ENCODE peak calls at places on chromosomes 16 and 17, in four cellular contexts. One of them, this sample, is unnamed.

GRCh38 chr17:9240659-9241370 is 219.5 kb downstream of the NTN1 start:
- DNase-seq in adrenal gland: peak
- DNase-seq in body of pancreas: peak
- DNase-seq in IMR-90: peak
- DNase-seq in this sample: no peak

GRCh38 chr17:65121916-65122821 is 15.0 kb upstream of the RGS9 start:
- DNase-seq in body of pancreas: no peak
- DNase-seq in IMR-90: no peak
- DNase-seq in adrenal gland: no peak
- DNase-seq in this sample: no peak

GRCh38 chr16:471353-472198 is 46.1 kb downstream of the RAB11FIP3 start:
- DNase-seq in body of pancreas: no peak
- DNase-seq in adrenal gland: no peak
- DNase-seq in IMR-90: peak
- DNase-seq in this sample: peak

GRCh38 chr17:44591223-44591622 is 33.9 kb downstream of the FZD2 start:
- DNase-seq in adrenal gland: no peak
- DNase-seq in IMR-90: peak
- DNase-seq in body of pancreas: no peak
- DNase-seq in this sample: no peak

GRCh38 chr16:85607796-85608514 is 5.2 kb upstream of the GSE1 start:
- DNase-seq in adrenal gland: no peak
- DNase-seq in body of pancreas: no peak
- DNase-seq in IMR-90: no peak
- DNase-seq in this sample: no peak

GRCh38 chr17:10730956-10731879 is 1.4 kb upstream of the TMEM220 start:
- DNase-seq in IMR-90: no peak
- DNase-seq in body of pancreas: no peak
- DNase-seq in adrenal gland: no peak
- DNase-seq in this sample: no peak

GRCh38 chr17:588519-588918 is 126.1 kb downstream of the VPS53 start:
- DNase-seq in IMR-90: no peak
- DNase-seq in adrenal gland: peak
- DNase-seq in body of pancreas: peak
- DNase-seq in this sample: no peak

GRCh38 chr17:22704674-22705073 is 1012.4 kb downstream of the KCNJ18 start:
- DNase-seq in body of pancreas: no peak
- DNase-seq in IMR-90: no peak
- DNase-seq in adrenal gland: no peak
- DNase-seq in this sample: no peak

GRCh38 chr16:54098247-54098646 is 188.3 kb downstream of the IRX3 start:
- DNase-seq in adrenal gland: no peak
- DNase-seq in IMR-90: no peak
- DNase-seq in body of pancreas: no peak
- DNase-seq in this sample: no peak

GRCh38 chr17:15289285-15290185 is 24.4 kb upstream of the PMP22 start:
- DNase-seq in body of pancreas: no peak
- DNase-seq in IMR-90: peak
- DNase-seq in adrenal gland: no peak
- DNase-seq in this sample: no peak

GRCh38 chr16:66508261-66508913 is 41.5 kb downstream of the TK2 start:
- DNase-seq in adrenal gland: no peak
- DNase-seq in body of pancreas: peak
- DNase-seq in IMR-90: no peak
- DNase-seq in this sample: no peak

GRCh38 chr16:82583415-82583814 is 43.4 kb upstream of the CDH13 start:
- DNase-seq in IMR-90: peak
- DNase-seq in adrenal gland: no peak
- DNase-seq in body of pancreas: no peak
- DNase-seq in this sample: no peak

GRCh38 chr16:56910654-56911539 is 21.0 kb upstream of the HERPUD1 start:
- DNase-seq in body of pancreas: no peak
- DNase-seq in IMR-90: peak
- DNase-seq in adrenal gland: peak
- DNase-seq in this sample: no peak

GRCh38 chr17:83086197-83086880 is 6.9 kb downstream of the METRNL start:
- DNase-seq in body of pancreas: no peak
- DNase-seq in IMR-90: peak
- DNase-seq in adrenal gland: no peak
- DNase-seq in this sample: no peak

GRCh38 chr17:55086635-55087058 is 118.1 kb downstream of the STXBP4 start:
- DNase-seq in IMR-90: peak
- DNase-seq in body of pancreas: no peak
- DNase-seq in adrenal gland: no peak
- DNase-seq in this sample: no peak

GRCh38 chr16:85986931-85987749 is 88.2 kb downstream of the IRF8 start:
- DNase-seq in IMR-90: no peak
- DNase-seq in body of pancreas: no peak
- DNase-seq in adrenal gland: no peak
- DNase-seq in this sample: peak

GRCh38 chr17:55555772-55556171 is 44.5 kb upstream of the SMIM36 start:
- DNase-seq in body of pancreas: no peak
- DNase-seq in adrenal gland: no peak
- DNase-seq in IMR-90: no peak
- DNase-seq in this sample: no peak

GRCh38 chr17:633133-633532 is 81.5 kb downstream of the VPS53 start:
- DNase-seq in body of pancreas: no peak
- DNase-seq in adrenal gland: no peak
- DNase-seq in IMR-90: no peak
- DNase-seq in this sample: no peak

GRCh38 chr16:19046062-19046461 is 21.4 kb upstream of the COQ7 start:
- DNase-seq in adrenal gland: no peak
- DNase-seq in body of pancreas: no peak
- DNase-seq in IMR-90: no peak
- DNase-seq in this sample: no peak

GRCh38 chr17:77349976-77350830 is 209.4 kb downstream of the SEC14L1 start:
- DNase-seq in IMR-90: peak
- DNase-seq in adrenal gland: peak
- DNase-seq in body of pancreas: no peak
- DNase-seq in this sample: no peak

GRCh38 chr17:66604381-66604780 is 230.5 kb upstream of the CACNG5 start:
- DNase-seq in IMR-90: no peak
- DNase-seq in adrenal gland: no peak
- DNase-seq in body of pancreas: no peak
- DNase-seq in this sample: no peak

GRCh38 chr17:42121066-42121769 is at the start of gene KAT2A:
- DNase-seq in adrenal gland: peak
- DNase-seq in IMR-90: peak
- DNase-seq in body of pancreas: peak
- DNase-seq in this sample: peak

DNA sequence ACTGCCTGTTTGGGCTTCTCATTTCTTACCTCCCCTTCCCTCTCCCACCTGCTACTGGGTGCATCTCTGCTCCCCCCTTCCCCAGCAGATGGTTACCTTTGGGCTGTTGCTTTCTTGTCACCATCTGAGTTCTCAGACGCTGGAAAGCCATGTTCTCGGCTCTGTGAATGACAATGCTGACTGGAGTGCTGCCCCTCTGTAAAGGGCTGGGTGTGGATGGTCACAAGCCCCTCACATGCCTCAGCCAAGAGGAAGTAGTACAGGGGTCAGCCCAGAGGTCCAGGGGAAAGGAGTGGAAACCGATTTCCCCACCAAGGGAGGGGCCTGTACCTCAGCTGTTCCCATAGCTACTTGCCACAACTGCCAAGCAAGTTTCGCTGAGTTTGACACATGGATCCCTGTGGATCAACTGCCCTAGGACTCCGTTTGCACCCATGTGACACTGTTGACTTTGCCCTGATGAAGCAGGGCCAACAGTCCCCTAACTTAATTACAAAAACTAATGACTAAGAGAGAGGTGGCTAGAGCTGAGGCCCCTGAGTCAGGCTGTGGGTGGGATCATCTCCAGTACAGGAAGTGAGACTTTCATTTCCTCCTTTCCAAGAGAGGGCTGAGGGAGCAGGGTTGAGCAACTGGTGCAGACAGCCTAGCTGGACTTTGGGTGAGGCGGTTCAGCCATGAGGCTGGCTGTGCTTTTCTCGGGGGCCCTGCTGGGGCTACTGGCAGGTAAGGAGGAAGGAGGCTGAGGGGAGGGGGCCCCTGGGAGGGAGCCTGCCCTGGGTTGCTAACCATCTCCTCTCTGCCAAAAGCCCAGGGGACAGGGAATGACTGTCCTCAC is at the start of gene CD68:
- DNase-seq in adrenal gland: peak
- DNase-seq in body of pancreas: peak
- DNase-seq in IMR-90: peak
- DNase-seq in this sample: peak
- TF ChIP-seq POLR2A in adrenal gland: peak
- TF ChIP-seq POLR2A in body of pancreas: no peak
- TF ChIP-seq POLR2A in IMR-90: peak
- TF ChIP-seq POLR2A in this sample: peak

GRCh38 chr17:75152971-75153853 is 1.1 kb downstream of the JPT1 start:
- DNase-seq in body of pancreas: peak
- DNase-seq in adrenal gland: peak
- DNase-seq in IMR-90: peak
- DNase-seq in this sample: no peak
- TF ChIP-seq POLR2A in body of pancreas: no peak
- TF ChIP-seq POLR2A in adrenal gland: no peak
- TF ChIP-seq POLR2A in IMR-90: no peak
- TF ChIP-seq POLR2A in this sample: no peak

GRCh38 chr16:23595951-23596720 is at the start of gene NDUFAB1:
- DNase-seq in body of pancreas: peak
- DNase-seq in IMR-90: peak
- DNase-seq in adrenal gland: peak
- DNase-seq in this sample: peak
- TF ChIP-seq POLR2A in body of pancreas: no peak
- TF ChIP-seq POLR2A in IMR-90: peak
- TF ChIP-seq POLR2A in adrenal gland: no peak
- TF ChIP-seq POLR2A in this sample: peak

GRCh38 chr17:75138519-75138918 is 7.0 kb upstream of the NT5C start:
- DNase-seq in adrenal gland: no peak
- DNase-seq in IMR-90: peak
- DNase-seq in body of pancreas: no peak
- DNase-seq in this sample: no peak
- TF ChIP-seq POLR2A in adrenal gland: no peak
- TF ChIP-seq POLR2A in IMR-90: no peak
- TF ChIP-seq POLR2A in body of pancreas: no peak
- TF ChIP-seq POLR2A in this sample: no peak